ENCODE peak calls at places on chromosomes 7 and 10, in nine cellular contexts. X is neuronal stem cell, M is astrocyte, Y is PC-3, A is fibroblast of lung, D is mesendoderm, U is A549, N is PC-9, W is mesenchymal stem cell. B is an unnamed sample.

GRCh38 chr7:48680996-48681395 is 243.4 kb upstream of the CDC14C start:
- DNase-seq in X (no peak), M (peak; percentile 12), Y (no peak), A (peak; percentile 22), D (peak; percentile 5), U (no peak), N (no peak), W (no peak), B (no peak)

GRCh38 chr10:80498833-80499671 is 38.6 kb upstream of the SH2D4B start:
- DNase-seq in X (no peak), M (peak; percentile 95), Y (no peak), A (peak; percentile 97), D (peak; percentile 92), U (peak; percentile 91), N (peak; percentile 94), W (peak; percentile 98), B (no peak)

GRCh38 chr10:118501637-118502440 is 93.6 kb downstream of the PRLHR start:
- DNase-seq in X (no peak), M (peak; percentile 84), Y (peak; percentile 85), A (peak; percentile 88), D (peak; percentile 36), U (peak; percentile 17), N (peak; percentile 18), W (no peak), B (no peak)

GRCh38 chr10:774661-775244 is 85.3 kb upstream of the DIP2C start:
- DNase-seq in X (no peak), M (no peak), Y (no peak), A (no peak), D (no peak), U (no peak), N (no peak), W (no peak), B (no peak)

GRCh38 chr10:89515031-89515841 is 20.2 kb downstream of the SLC16A12 start:
- DNase-seq in X (no peak), M (peak; percentile 100), Y (no peak), A (peak; percentile 100), D (peak; percentile 8), U (no peak), N (no peak), W (peak; percentile 96), B (no peak)

GRCh38 chr10:92914478-92915066 is 66.3 kb downstream of the EXOC6 start:
- DNase-seq in X (peak; percentile 41), M (peak; percentile 13), Y (peak; percentile 58), A (peak; percentile 33), D (peak; percentile 83), U (peak; percentile 53), N (peak; percentile 29), W (peak; percentile 57), B (peak; percentile 41)

GRCh38 chr7:92875719-92876118 is 39.3 kb upstream of the CDK6 start:
- DNase-seq in X (no peak), M (peak; percentile 80), Y (peak; percentile 6), A (peak; percentile 86), D (no peak), U (no peak), N (no peak), W (no peak), B (no peak)

GRCh38 chr10:12512292-12513002 is 163.1 kb downstream of the CAMK1D start:
- DNase-seq in X (no peak), M (no peak), Y (no peak), A (peak; percentile 19), D (no peak), U (no peak), N (no peak), W (no peak), B (no peak)

GRCh38 chr10:30151581-30152389 is 92.4 kb upstream of the JCAD start:
- DNase-seq in X (no peak), M (peak; percentile 92), Y (peak; percentile 69), A (peak; percentile 94), D (peak; percentile 83), U (no peak), N (peak; percentile 84), W (peak; percentile 93), B (peak; percentile 18)

GRCh38 chr10:102509387-102509786 is 5.6 kb downstream of the SUFU start:
- DNase-seq in X (no peak), M (peak; percentile 44), Y (peak; percentile 73), A (peak; percentile 54), D (no peak), U (no peak), N (peak; percentile 25), W (no peak), B (no peak)

GRCh38 chr10:126041804-126042231 is 145.5 kb downstream of the FANK1 start:
- DNase-seq in X (peak; percentile 72), M (peak; percentile 54), Y (no peak), A (peak; percentile 65), D (peak; percentile 98), U (peak; percentile 53), N (peak; percentile 49), W (peak; percentile 97), B (peak; percentile 84)

GRCh38 chr10:80477813-80478212 is 23.7 kb downstream of the TSPAN14 start:
- DNase-seq in X (no peak), M (peak; percentile 88), Y (no peak), A (peak; percentile 92), D (peak; percentile 46), U (peak; percentile 79), N (no peak), W (peak; percentile 95), B (no peak)

GRCh38 chr7:144670251-144670650 is 165.6 kb downstream of the TPK1 start:
- DNase-seq in X (no peak), M (no peak), Y (peak; percentile 48), A (no peak), D (peak; percentile 6), U (no peak), N (no peak), W (no peak), B (no peak)

GRCh38 chr10:129956902-129957673 is 7.0 kb downstream of the EBF3 start:
- DNase-seq in X (peak; percentile 26), M (no peak), Y (no peak), A (no peak), D (peak; percentile 74), U (no peak), N (no peak), W (no peak), B (no peak)

GRCh38 chr7:30799206-30799975 is 28.2 kb downstream of the MINDY4 start:
- DNase-seq in X (no peak), M (peak; percentile 86), Y (peak; percentile 92), A (peak; percentile 91), D (peak; percentile 60), U (no peak), N (no peak), W (peak; percentile 89), B (no peak)

GRCh38 chr10:47175181-47176080 is 124.6 kb upstream of the GDF10 start:
- DNase-seq in X (peak; percentile 66), M (no peak), Y (no peak), A (no peak), D (no peak), U (no peak), N (no peak), W (no peak), B (no peak)

GRCh38 chr10:11578802-11579255 is 32.6 kb downstream of the USP6NL start:
- DNase-seq in X (no peak), M (no peak), Y (no peak), A (no peak), D (no peak), U (no peak), N (no peak), W (no peak), B (no peak)

GRCh38 chr7:155184923-155185322 is 112.8 kb upstream of the INSIG1 start:
- DNase-seq in X (no peak), M (no peak), Y (no peak), A (no peak), D (no peak), U (no peak), N (no peak), W (no peak), B (no peak)

GRCh38 chr7:112195717-112196116 is 10.5 kb downstream of the DOCK4 start:
- DNase-seq in X (no peak), M (no peak), Y (no peak), A (no peak), D (no peak), U (no peak), N (no peak), W (no peak), B (no peak)
- H3K4me2 ChIP-seq in X (no peak overlapping the region), M (no peak overlapping the region), Y (no peak overlapping the region), A (no peak overlapping the region), D (no peak overlapping the region), U (no peak overlapping the region), N (no peak overlapping the region), W (no peak overlapping the region), B (no peak overlapping the region)

GRCh38 chr10:127738512-127739424 is 1.8 kb downstream of the FOXI2 start:
- DNase-seq in X (no peak), M (no peak), Y (no peak), A (no peak), D (no peak), U (no peak), N (no peak), W (no peak), B (peak; percentile 37)
- H3K4me2 ChIP-seq in X (peak overlapping the region; percentile 36), M (no peak overlapping the region), Y (no peak overlapping the region), A (no peak overlapping the region), D (no peak overlapping the region), U (no peak overlapping the region), N (no peak overlapping the region), W (no peak overlapping the region), B (no peak overlapping the region)

DNA sequence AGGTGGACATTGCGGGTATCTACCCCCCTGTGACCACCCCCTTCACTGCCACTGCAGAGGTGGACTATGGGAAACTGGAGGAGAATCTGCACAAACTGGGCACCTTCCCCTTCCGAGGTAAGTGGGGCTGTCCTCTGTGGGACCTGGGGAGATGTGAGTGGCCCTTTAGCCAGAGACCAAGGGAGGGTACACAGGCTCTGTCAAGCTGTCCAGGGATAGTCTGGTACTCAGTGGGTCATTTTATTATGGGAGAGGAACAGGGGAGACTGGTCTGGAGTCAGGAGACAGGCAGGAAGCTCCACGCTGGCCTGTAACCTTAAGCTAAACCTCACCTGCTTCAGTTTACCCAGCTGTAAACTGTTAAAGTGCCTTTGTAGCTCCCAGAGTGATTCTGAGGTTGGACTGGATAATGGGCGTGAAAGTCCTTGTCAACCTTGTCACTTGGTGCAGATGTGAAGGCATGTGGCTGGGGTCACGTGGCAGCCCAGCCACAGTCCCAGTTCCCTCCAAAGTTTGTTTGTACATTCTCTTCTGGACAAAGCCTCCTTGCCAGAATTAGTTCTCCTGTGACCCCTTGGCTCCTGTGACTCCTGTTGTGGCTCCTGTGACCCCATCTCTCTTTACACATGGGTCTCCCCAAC is 729 bp downstream of the HOGA1 start:
- DNase-seq in X (no peak), M (no peak), Y (no peak), A (no peak), D (no peak), U (no peak), N (no peak), W (no peak), B (peak; percentile 18)
- H3K4me2 ChIP-seq in X (no peak overlapping the region), M (no peak overlapping the region), Y (no peak overlapping the region), A (no peak overlapping the region), D (no peak overlapping the region), U (peak overlapping the region; percentile 77), N (no peak overlapping the region), W (peak overlapping the region; percentile 39), B (peak overlapping the region; percentile 0)

DNA sequence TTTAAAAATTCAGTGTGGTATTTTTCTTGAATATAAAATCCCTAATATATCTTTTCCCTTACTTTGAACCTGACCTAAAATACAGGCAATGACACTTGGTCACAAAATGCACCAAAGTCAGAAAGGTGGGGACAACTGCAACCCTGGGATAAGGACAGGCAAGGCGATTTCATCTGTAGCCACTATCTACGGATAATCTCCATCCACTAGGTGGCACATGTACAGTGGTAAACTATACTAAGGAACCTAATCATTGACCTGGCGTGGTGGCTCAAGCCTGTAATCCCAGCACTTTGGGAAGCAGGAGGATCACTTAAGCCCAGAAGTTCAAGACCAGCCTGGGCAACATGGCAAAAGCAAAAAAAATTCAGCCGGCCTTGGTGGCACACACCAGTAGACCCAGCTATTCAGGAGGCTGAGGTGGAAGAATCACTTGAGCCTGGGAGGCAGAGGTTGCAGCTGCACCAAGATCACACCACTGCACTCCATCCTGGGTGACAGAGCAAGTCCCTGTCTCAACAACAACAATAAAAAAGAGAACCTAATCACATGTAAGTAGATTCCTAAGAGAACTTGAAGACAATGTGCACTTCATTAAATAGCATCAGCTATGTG is 98.9 kb downstream of the KMT2C start:
- DNase-seq in X (peak; percentile 6), M (peak; percentile 24), Y (peak; percentile 66), A (peak; percentile 45), D (peak; percentile 65), U (peak; percentile 53), N (no peak), W (peak; percentile 58), B (peak; percentile 51)
- H3K4me2 ChIP-seq in X (no peak overlapping the region), M (no peak overlapping the region), Y (no peak overlapping the region), A (no peak overlapping the region), D (no peak overlapping the region), U (no peak overlapping the region), N (no peak overlapping the region), W (no peak overlapping the region), B (no peak overlapping the region)